ENCODE peak calls at places on chromosomes 13 and 19, in six cellular contexts. N is K562, K is GM12878, O is HepG2, S is HCT116, X is H1. U is an unnamed sample.

GRCh38 chr19:38899447-38900219 is at the start of the genes NFKBIB and SIRT2:
- DNase-seq in N (peak), K (peak), O (peak), S (peak), X (peak), U (peak)

GRCh38 chr19:42268142-42268703 is 829 bp upstream of the CIC start:
- DNase-seq in N (peak), K (peak), O (peak), S (peak), X (peak), U (peak)

GRCh38 chr19:10881403-10882107 is 10.2 kb downstream of the CARM1 start:
- DNase-seq in N (peak), K (no peak), O (no peak), S (no peak), X (no peak), U (no peak)

GRCh38 chr19:11179716-11180297 is 17.5 kb downstream of the KANK2 start:
- DNase-seq in N (no peak), K (peak), O (no peak), S (no peak), X (no peak), U (no peak)

GRCh38 chr13:106382569-106382968 is 152.9 kb downstream of the EFNB2 start:
- DNase-seq in N (no peak), K (no peak), O (no peak), S (no peak), X (no peak), U (no peak)

GRCh38 chr19:50906217-50906616 is 5.0 kb downstream of the KLK4 start:
- DNase-seq in N (peak), K (no peak), O (peak), S (no peak), X (peak), U (no peak)

GRCh38 chr19:10612515-10613119 is 12.7 kb upstream of the SLC44A2 start:
- DNase-seq in N (no peak), K (no peak), O (no peak), S (no peak), X (no peak), U (no peak)

GRCh38 chr13:27131202-27131623 is 40.4 kb downstream of the USP12 start:
- DNase-seq in N (peak), K (peak), O (no peak), S (peak), X (no peak), U (no peak)

GRCh38 chr13:66210677-66211076 is 1019.5 kb downstream of the PCDH9 start:
- DNase-seq in N (no peak), K (no peak), O (no peak), S (peak), X (no peak), U (no peak)

GRCh38 chr19:3708207-3708931 is at the start of gene TJP3:
- DNase-seq in N (no peak), K (no peak), O (peak), S (peak), X (peak), U (no peak)

GRCh38 chr19:19529783-19530422 is 1.2 kb downstream of the YJEFN3 start:
- DNase-seq in N (no peak), K (no peak), O (no peak), S (no peak), X (no peak), U (no peak)

GRCh38 chr19:42323852-42324654 is 1.4 kb upstream of the MEGF8 start:
- DNase-seq in N (no peak), K (no peak), O (no peak), S (no peak), X (peak), U (no peak)

GRCh38 chr19:48290923-48291700 is 21.2 kb downstream of the ZNF114 start:
- DNase-seq in N (peak), K (no peak), O (no peak), S (no peak), X (peak), U (peak)

GRCh38 chr13:48159436-48160225 is 64.7 kb upstream of the MED4 start:
- DNase-seq in N (no peak), K (no peak), O (no peak), S (no peak), X (no peak), U (peak)

GRCh38 chr13:94114166-94114565 is 365.3 kb downstream of the DCT start:
- DNase-seq in N (no peak), K (no peak), O (no peak), S (no peak), X (no peak), U (no peak)

GRCh38 chr13:77751513-77752456 is 54.3 kb downstream of the SLAIN1 start:
- DNase-seq in N (peak), K (peak), O (peak), S (peak), X (no peak), U (peak)

GRCh38 chr13:97582170-97582569 is 148.2 kb downstream of the RAP2A start:
- DNase-seq in N (no peak), K (no peak), O (no peak), S (no peak), X (no peak), U (no peak)

GRCh38 chr13:32019612-32020233 is 11.9 kb upstream of the FRY start:
- DNase-seq in N (peak), K (peak), O (peak), S (peak), X (no peak), U (peak)

GRCh38 chr13:94433055-94433947 is 46.2 kb downstream of the DCT start:
- DNase-seq in N (peak), K (no peak), O (peak), S (no peak), X (peak), U (peak)

GRCh38 chr13:100540621-100541020 is 48.0 kb downstream of the GGACT start:
- DNase-seq in N (no peak), K (no peak), O (no peak), S (no peak), X (peak), U (no peak)

GRCh38 chr19:35816262-35816661 is 3.6 kb upstream of the PRODH2 start:
- DNase-seq in N (no peak), K (no peak), O (no peak), S (no peak), X (no peak), U (no peak)

GRCh38 chr13:100630564-100630963 is 42.0 kb upstream of the GGACT start:
- DNase-seq in N (no peak), K (no peak), O (peak), S (no peak), X (no peak), U (peak)

GRCh38 chr13:50131998-50132936 is 117.0 kb downstream of the KCNRG start:
- DNase-seq in N (no peak), K (no peak), O (no peak), S (no peak), X (no peak), U (no peak)

GRCh38 chr13:78659450-78660110 is 625 bp upstream of the OBI1 start:
- DNase-seq in N (no peak), K (no peak), O (no peak), S (no peak), X (no peak), U (no peak)

GRCh38 chr19:1873524-1874473 is 10.4 kb upstream of the KLF16 start:
- DNase-seq in N (peak), K (no peak), O (no peak), S (no peak), X (no peak), U (no peak)

GRCh38 chr13:37602743-37603381 is 4.3 kb upstream of the POSTN start:
- DNase-seq in N (no peak), K (no peak), O (peak), S (no peak), X (no peak), U (no peak)

GRCh38 chr19:58570770-58571574 is 2.2 kb downstream of the MZF1 start:
- DNase-seq in N (no peak), K (no peak), O (no peak), S (no peak), X (no peak), U (no peak)

GRCh38 chr13:77729502-77730221 is 32.2 kb downstream of the SLAIN1 start:
- DNase-seq in N (no peak), K (peak), O (no peak), S (no peak), X (no peak), U (no peak)

GRCh38 chr13:107266657-107267056 is 698.7 kb upstream of the ARGLU1 start:
- DNase-seq in N (no peak), K (no peak), O (no peak), S (no peak), X (no peak), U (no peak)

GRCh38 chr19:966481-967088 is 17.6 kb upstream of the WDR18 start:
- DNase-seq in N (no peak), K (no peak), O (no peak), S (no peak), X (no peak), U (no peak)

GRCh38 chr19:34316741-34317241 is 48.2 kb upstream of the GPI start:
- DNase-seq in N (peak), K (no peak), O (no peak), S (peak), X (no peak), U (no peak)

GRCh38 chr13:50403311-50403710 is 388.1 kb downstream of the KCNRG start:
- DNase-seq in N (no peak), K (no peak), O (peak), S (no peak), X (no peak), U (no peak)

GRCh38 chr13:27556109-27556508 is 64.2 kb downstream of the LNX2 start:
- DNase-seq in N (no peak), K (no peak), O (no peak), S (no peak), X (no peak), U (no peak)

GRCh38 chr13:91346848-91347211 is 657 bp upstream of the MIR17HG start:
- DNase-seq in N (peak), K (peak), O (no peak), S (no peak), X (no peak), U (no peak)

GRCh38 chr13:92355213-92355612 is 871.4 kb upstream of the GPC6 start:
- DNase-seq in N (peak), K (no peak), O (peak), S (no peak), X (no peak), U (peak)

GRCh38 chr19:29548483-29549085 is 22.8 kb downstream of the VSTM2B start:
- DNase-seq in N (no peak), K (no peak), O (no peak), S (no peak), X (peak), U (no peak)

GRCh38 chr19:472005-472858 is 11.4 kb upstream of the SHC2 start:
- DNase-seq in N (no peak), K (no peak), O (no peak), S (no peak), X (no peak), U (no peak)

GRCh38 chr13:100809856-100810255 is 135.3 kb upstream of the TMTC4 start:
- DNase-seq in N (no peak), K (no peak), O (no peak), S (no peak), X (no peak), U (no peak)

GRCh38 chr19:9523885-9524474 is 14.5 kb downstream of the ZNF426 start:
- DNase-seq in N (no peak), K (no peak), O (no peak), S (no peak), X (no peak), U (no peak)
- H3K4me3 ChIP-seq in N (no peak), K (no peak), O (no peak), S (no peak), X (no peak), U (no peak)

GRCh38 chr19:28345811-28346210 is 867.1 kb downstream of the UQCRFS1 start:
- DNase-seq in N (no peak), K (no peak), O (no peak), S (no peak), X (no peak), U (no peak)
- TF ChIP-seq ZNF274 in N (no peak), K (no peak), O (no peak), S (no peak), X (no peak), U (no peak)

DNA sequence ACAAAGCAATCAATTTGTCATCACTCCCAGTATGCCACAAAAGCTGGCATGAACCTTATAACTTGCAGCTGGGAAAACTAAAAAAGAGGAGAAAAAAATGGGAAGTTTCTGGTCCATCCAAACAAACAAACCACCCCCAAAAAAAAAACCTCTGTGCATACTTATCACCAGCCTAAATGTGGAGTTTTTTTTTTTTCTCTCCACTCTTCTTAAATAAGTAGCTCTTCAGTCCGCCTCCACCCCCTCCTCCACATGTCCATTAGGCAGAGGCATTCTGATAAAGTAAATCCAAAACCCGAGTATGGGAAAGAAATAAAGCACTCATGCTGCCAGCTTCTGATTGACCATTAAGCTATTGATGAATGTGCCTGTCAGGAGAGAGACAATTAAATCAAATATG is 2.6 kb downstream of the TSHZ3 start:
- DNase-seq in N (no peak), K (no peak), O (no peak), S (no peak), X (no peak), U (no peak)
- H3K4me3 ChIP-seq in N (no peak), K (no peak), O (no peak), S (no peak), X (no peak), U (no peak)

GRCh38 chr13:114101325-114101821 is 31.1 kb downstream of the RASA3 start:
- DNase-seq in N (no peak), K (no peak), O (no peak), S (no peak), X (no peak), U (no peak)

GRCh38 chr13:114099918-114100445 is 32.4 kb downstream of the RASA3 start:
- DNase-seq in N (no peak), K (no peak), O (peak), S (peak), X (peak), U (no peak)

GRCh38 chr13:114102521-114103288 is 29.7 kb downstream of the RASA3 start:
- DNase-seq in N (no peak), K (no peak), O (no peak), S (no peak), X (no peak), U (no peak)

GRCh38 chr13:114100446-114101320 is 31.7 kb downstream of the RASA3 start:
- DNase-seq in N (no peak), K (no peak), O (no peak), S (no peak), X (no peak), U (no peak)

GRCh38 chr13:114101831-114102520 is 30.4 kb downstream of the RASA3 start:
- DNase-seq in N (no peak), K (no peak), O (no peak), S (no peak), X (no peak), U (no peak)
- TF ChIP-seq ZNF274 in N (no peak), K (no peak), O (no peak), S (no peak), X (no peak), U (no peak)

DNA sequence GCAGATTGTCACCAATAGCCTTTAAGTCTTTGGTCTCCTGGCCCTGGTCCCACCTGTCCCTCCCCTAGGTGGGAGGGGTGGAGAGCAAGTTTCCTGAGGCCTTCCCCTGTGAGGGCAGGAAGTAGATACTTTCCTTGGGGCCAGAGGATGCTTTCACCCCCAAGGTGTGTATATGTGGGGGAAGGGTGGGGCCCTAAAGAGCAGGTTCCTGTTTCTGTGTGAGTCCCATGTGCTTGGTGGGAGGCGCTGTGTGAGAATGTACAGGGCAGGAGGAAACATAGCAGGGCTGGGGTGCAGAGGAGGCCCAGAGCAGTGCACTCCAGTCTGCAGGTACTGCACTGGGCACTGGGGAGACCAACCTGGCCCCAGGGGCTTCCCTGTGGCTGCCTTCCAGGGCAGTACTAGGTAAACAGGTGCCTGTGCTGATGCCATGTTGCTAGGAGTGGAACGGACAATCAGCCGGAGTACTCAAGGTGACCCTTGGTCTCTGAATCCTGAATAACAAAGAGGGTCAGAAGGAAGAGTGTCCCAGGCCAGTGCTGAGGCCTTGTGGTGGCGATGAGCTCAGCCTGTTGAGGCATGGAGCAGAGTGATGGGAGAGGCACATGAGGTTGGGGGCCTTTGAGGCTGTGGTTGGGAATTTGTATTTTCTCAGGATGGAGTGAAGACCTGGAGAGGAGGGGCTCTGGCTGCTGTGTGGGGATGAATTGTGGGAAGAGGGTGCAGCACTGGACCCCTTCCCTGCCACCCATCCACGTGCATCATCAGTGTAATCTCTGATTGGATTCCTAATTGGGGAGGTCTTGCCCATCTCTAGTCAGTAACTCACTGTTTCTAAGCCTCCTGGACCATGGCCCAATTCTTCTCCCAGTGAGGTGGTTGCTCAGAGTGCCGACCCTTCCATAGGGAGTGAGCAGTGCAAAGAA is 5.1 kb downstream of the EGLN2 start:
- DNase-seq in N (no peak), K (peak), O (peak), S (no peak), X (no peak), U (no peak)
- H3K4me3 ChIP-seq in N (no peak), K (peak), O (no peak), S (no peak), X (no peak), U (no peak)

DNA sequence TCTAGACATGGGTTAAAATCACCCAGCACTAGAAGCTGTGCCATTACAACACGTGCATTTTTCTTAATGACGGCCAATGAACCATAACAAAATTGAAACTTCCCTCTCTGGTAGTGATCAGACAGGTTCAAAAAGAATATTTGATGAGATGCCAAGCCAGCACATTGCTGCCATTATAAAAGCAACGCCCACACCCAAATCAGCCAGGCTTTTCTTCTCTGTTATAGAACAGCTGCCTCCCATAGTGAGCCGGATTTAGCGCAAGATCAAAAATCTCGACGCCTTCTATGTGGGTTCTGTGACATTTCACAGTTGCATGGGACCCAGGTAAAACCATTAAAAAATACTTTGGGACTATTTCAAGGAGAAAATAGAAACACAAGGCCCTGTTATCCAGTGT is 1158.0 kb downstream of the EFNB2 start:
- DNase-seq in N (no peak), K (no peak), O (no peak), S (no peak), X (no peak), U (no peak)
- TF ChIP-seq ZNF274 in N (no peak), K (no peak), O (no peak), S (no peak), X (no peak), U (no peak)

DNA sequence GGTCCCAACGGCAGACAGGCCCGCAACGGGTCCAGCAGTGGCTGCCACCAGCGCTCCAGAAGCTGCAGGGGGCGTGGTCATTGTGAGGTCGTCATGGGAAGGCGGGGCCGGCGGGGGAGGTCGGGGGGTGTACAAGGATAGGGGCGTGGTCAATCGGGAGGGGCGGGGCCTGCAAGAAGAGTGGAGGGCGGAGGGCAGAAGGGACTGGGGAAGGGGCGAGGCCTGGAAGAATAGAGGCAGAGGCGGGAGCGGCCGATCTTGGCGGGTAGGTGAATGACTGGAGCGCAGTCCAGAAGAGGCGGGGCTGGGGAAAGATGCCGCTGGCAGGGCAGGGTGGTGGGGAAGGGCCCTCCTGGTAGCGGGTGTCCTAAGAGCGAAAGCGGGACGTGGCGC is 4.3 kb downstream of the FUZ start:
- DNase-seq in N (peak), K (no peak), O (peak), S (no peak), X (peak), U (no peak)
- H3K4me3 ChIP-seq in N (no peak), K (peak), O (peak), S (peak), X (peak), U (no peak)

DNA sequence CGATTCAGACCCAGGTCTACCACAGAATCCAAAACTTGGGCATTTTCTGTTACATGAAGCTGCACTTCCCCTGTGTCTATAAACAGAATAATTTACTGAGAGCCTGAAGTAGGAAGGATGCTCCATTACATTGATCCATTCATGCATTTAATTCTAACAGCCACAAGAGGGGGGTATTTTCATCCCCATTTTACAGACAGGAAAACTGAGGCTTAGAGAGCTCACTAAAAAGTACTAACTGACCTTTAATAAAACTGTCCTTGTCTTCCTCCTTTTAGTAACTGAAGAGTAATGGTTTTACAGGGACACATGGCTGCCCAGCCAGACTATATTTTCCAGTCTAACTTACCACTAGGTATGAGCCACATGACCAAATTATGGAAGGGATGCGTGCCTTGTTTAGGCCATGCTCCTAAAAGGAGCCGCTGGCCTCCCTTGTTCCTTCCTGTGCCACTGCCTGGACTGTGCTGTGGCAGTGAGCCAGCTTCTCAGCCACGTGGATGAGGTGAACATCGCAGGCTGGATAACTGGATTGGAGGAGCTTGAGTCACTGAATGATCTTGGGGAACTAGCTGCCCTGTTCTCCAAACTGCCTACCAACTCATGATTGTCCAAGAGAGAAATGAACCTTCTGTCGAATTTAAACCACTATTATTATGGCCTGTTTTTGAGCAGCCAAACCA is 108.3 kb downstream of the DOCK9 start:
- DNase-seq in N (peak), K (no peak), O (no peak), S (no peak), X (no peak), U (no peak)
- TF ChIP-seq ZNF274 in N (no peak), K (no peak), O (no peak), S (no peak), X (no peak), U (no peak)

U was measured in NT2/D1.